ENCODE peak calls at places on chromosomes 4 and X, in seven cellular contexts. U is mucosa of descending colon; H is stimulated activated naive CD4-positive, alpha-beta T cell; L is astrocyte of the spinal cord; C is HS-5; O is cardiac muscle cell; E is NCI-H1092. P is an unnamed sample.

GRCh38 chrX:70134116-70134477 is 850 bp downstream of the IGBP1 start:
- DNase-seq in U (no peak), L (peak), C (no peak), H (no peak), E (peak), O (peak), P (peak)

GRCh38 chr4:174460684-174461083 is 61.6 kb downstream of the HPGD start:
- DNase-seq in O (no peak), L (peak), E (no peak), H (no peak), U (no peak), C (peak), P (peak)

GRCh38 chr4:20454440-20455037 is 202.8 kb downstream of the SLIT2 start:
- DNase-seq in C (no peak), L (no peak), U (no peak), O (no peak), H (no peak), E (no peak), P (no peak)

GRCh38 chr4:2324891-2325290 is 63.0 kb upstream of the MXD4 start:
- DNase-seq in U (no peak), E (no peak), L (no peak), C (no peak), H (no peak), O (no peak), P (no peak)

GRCh38 chr4:89344571-89344970 is 37.0 kb upstream of the GPRIN3 start:
- DNase-seq in U (no peak), L (no peak), E (no peak), C (no peak), H (no peak), O (no peak), P (peak)

GRCh38 chr4:115366390-115366789 is 253.0 kb upstream of the NDST4 start:
- DNase-seq in O (no peak), L (no peak), E (no peak), U (no peak), H (no peak), C (no peak), P (no peak)

GRCh38 chrX:68686684-68687045 is 39.2 kb downstream of the STARD8 start:
- DNase-seq in E (no peak), O (no peak), H (no peak), U (no peak), L (peak), C (no peak), P (peak)

GRCh38 chr4:119785963-119786362 is 157.4 kb upstream of the PDE5A start:
- DNase-seq in L (peak), O (no peak), H (no peak), E (no peak), U (peak), C (no peak), P (peak)

GRCh38 chrX:132086717-132087116 is 41.1 kb downstream of the FRMD7 start:
- DNase-seq in O (no peak), H (no peak), C (peak), L (no peak), E (no peak), U (no peak), P (peak)

GRCh38 chr4:147830102-147830463 is 98.2 kb downstream of the ARHGAP10 start:
- DNase-seq in U (no peak), O (no peak), C (no peak), L (no peak), H (no peak), E (no peak), P (no peak)

GRCh38 chrX:318068-318738 is 393 bp downstream of the GTPBP6 start:
- DNase-seq in U (peak), O (peak), E (no peak), C (peak), H (no peak), L (peak), P (peak)